ENCODE peak calls at places on chromosome 17, in five cellular contexts. M is HepG2, F is H1, G is NT2/D1, D is GM12878. R is an unnamed sample.
A peak's percentile ranks its signal among the peaks of the same experiment; 100 is the strongest.

GRCh38 chr17:73643012-73643845 is 1.0 kb downstream of the SDK2 start:
- DNase-seq in G (no peak), D (no peak), M (no peak), F (no peak), R (peak; percentile 65)

GRCh38 chr17:38825762-38826247 is 684 bp upstream of the CWC25 start:
- DNase-seq in F (no peak), G (no peak), M (no peak), D (no peak), R (no peak)

GRCh38 chr17:62754696-62755095 is 53.4 kb downstream of the MARCHF10 start:
- DNase-seq in G (no peak), M (no peak), D (no peak), F (no peak), R (no peak)

GRCh38 chr17:41486809-41487530 is 2.7 kb downstream of the KRT36 start:
- DNase-seq in F (peak; percentile 59), G (no peak), D (no peak), M (peak; percentile 42), R (peak; percentile 54)

GRCh38 chr17:21019976-21020575 is 22.7 kb downstream of the USP22 start:
- DNase-seq in G (no peak), F (no peak), M (no peak), D (no peak), R (peak; percentile 52)

GRCh38 chr17:60258313-60258712 is 108.5 kb downstream of the CA4 start:
- DNase-seq in D (no peak), G (no peak), F (no peak), M (no peak), R (no peak)

GRCh38 chr17:21376835-21377690 is 906 bp downstream of the KCNJ12 start:
- DNase-seq in M (no peak), F (no peak), D (no peak), G (no peak), R (peak; percentile 56)

GRCh38 chr17:57294075-57294474 is 37.8 kb downstream of the MSI2 start:
- DNase-seq in D (no peak), F (no peak), G (no peak), M (no peak), R (no peak)

GRCh38 chr17:67629963-67630320 is 87.8 kb upstream of the NOL11 start:
- DNase-seq in F (no peak), D (no peak), G (no peak), M (peak; percentile 24), R (peak; percentile 48)

GRCh38 chr17:71802663-71803062 is 318.2 kb upstream of the SOX9 start:
- DNase-seq in D (no peak), G (no peak), M (no peak), F (no peak), R (no peak)

GRCh38 chr17:71799657-71800056 is 321.2 kb upstream of the SOX9 start:
- DNase-seq in D (no peak), F (no peak), M (no peak), G (no peak), R (no peak)

GRCh38 chr17:71803656-71804284 is 317.1 kb upstream of the SOX9 start:
- DNase-seq in F (no peak), M (no peak), D (no peak), G (no peak), R (no peak)

DNA sequence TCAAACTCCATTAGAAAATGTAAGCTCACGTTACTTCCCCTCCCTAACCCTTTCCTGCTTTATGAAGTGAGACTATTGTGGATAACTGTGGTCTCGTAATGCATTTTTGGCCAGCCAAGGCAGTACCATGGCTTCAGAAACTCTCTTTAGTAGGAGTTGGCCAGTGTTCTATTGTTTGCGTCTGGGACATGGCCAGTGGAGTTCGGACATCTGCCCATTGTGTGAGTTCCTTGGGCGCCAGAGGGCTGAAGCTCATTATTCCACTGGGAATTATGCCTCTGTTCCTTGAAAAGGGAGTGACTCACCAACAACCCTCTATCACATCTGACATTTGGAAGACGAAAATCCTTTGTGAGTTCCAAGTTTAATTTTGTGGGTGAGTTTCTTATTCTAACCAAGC is 319.5 kb upstream of the SOX9 start:
- DNase-seq in F (no peak), D (no peak), G (no peak), M (no peak), R (no peak)
- TF ChIP-seq SUZ12 in F (no peak), D (no peak), G (no peak), M (no peak), R (no peak)

DNA sequence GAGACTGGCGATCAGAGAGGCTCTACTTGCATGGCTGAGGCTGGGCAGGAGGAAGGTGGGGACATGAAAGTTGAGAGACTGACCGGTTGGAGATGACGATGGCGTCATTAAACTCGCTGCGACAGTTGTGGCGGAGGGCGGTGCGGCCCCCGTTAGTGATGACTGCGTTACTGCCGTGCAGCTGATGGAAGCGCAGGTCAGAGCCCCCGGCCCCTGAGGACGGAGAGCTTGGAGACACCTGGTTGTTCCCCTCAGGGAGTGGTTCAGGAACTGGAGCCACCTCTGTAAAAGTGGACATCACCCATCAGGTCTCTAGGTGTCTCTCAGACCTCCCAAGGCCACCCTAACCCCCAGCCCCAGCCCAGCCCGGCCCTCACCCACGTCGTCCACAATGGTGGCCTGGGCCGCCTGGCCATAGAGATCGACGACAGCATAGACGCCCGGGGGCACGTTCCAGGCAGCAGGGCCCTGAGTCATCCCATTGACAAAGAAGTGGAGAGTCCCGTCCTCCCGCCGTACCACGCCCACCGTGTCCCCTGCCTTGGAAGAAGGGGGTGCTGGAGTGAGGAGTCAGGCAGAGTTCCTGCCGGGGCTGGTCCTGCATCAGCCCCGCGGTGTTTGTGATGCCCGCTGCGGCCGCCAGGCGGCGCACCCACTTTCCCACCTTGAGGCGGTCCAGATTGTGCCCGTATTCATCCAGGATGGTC is 5.3 kb downstream of the NEURL4 start:
- DNase-seq in F (peak; percentile 47), M (no peak), G (no peak), D (no peak), R (peak; percentile 75)
- TF ChIP-seq SUZ12 in F (no peak), M (no peak), G (no peak), D (no peak), R (no peak)

GRCh38 chr17:4333041-4333440 is 33.4 kb downstream of the UBE2G1 start:
- DNase-seq in F (no peak), G (no peak), D (no peak), M (no peak), R (no peak)

GRCh38 chr17:4331614-4332013 is 34.9 kb downstream of the UBE2G1 start:
- DNase-seq in D (no peak), G (no peak), M (no peak), F (no peak), R (no peak)

GRCh38 chr17:4327638-4328037 is 38.8 kb downstream of the UBE2G1 start:
- DNase-seq in D (no peak), F (no peak), G (no peak), M (no peak), R (no peak)

GRCh38 chr17:4332296-4332970 is 34.0 kb downstream of the UBE2G1 start:
- DNase-seq in M (no peak), G (no peak), F (no peak), D (no peak), R (no peak)

DNA sequence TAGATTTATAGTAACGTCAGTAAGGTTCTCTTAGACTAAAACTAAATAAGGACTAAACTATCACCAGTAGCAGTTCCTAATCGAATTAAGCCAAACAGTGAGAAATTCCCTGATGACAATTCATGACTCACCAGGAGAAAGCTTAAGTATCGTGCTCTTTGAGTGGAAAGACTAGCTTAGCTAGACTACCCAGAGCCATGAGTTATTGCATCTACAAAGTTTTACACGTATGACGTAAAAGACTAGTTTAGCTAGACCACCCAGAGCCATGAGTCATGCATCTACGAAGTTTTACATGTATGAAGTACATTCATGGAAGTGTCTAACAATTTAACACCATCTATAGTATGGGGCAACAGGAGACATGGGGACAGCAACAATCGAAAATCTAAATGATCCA is 36.6 kb downstream of the UBE2G1 start:
- DNase-seq in G (no peak), D (no peak), M (no peak), F (no peak), R (peak; percentile 37)
- TF ChIP-seq SUZ12 in G (no peak), D (no peak), M (no peak), F (no peak), R (no peak)

GRCh38 chr17:76053230-76054111 is 18.8 kb downstream of the SRP68 start:
- DNase-seq in F (no peak), D (no peak), G (no peak), M (no peak), R (no peak)
- TF ChIP-seq SUZ12 in F (no peak), D (no peak), G (no peak), M (no peak), R (no peak)

GRCh38 chr17:49976163-49976827 is 7.3 kb downstream of the DLX4 start:
- DNase-seq in M (no peak), G (no peak), F (no peak), D (no peak), R (peak; percentile 73)
- TF ChIP-seq SUZ12 in M (no peak), G (no peak), F (no peak), D (no peak), R (no peak)

DNA sequence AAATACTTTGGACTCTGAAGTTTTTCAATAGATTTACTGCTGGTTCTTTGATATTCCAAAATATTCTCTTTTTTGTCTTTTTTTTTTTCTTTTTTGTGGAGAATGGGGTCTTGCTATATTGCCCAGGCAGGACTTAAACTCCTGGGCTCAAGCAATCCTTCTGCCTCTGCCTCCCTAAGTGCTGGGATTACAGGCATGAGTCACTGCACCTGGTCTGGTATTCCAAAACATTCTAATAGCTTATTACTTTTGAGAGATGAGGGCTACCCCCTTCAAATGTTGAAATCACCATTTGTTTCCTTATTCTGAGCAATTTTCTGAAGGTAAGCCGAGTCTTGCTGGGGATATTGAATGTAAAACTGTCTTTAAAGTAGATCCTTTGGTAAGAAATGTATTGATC is 55.0 kb upstream of the TEX2 start:
- DNase-seq in F (no peak), G (no peak), D (no peak), M (no peak), R (no peak)
- TF ChIP-seq SUZ12 in F (no peak), G (no peak), D (no peak), M (no peak), R (no peak)

GRCh38 chr17:79287743-79288142 is 213.1 kb downstream of the ENGASE start:
- DNase-seq in D (no peak), G (no peak), F (no peak), M (no peak), R (no peak)
- TF ChIP-seq SUZ12 in D (no peak), G (no peak), F (no peak), M (no peak), R (no peak)